ENCODE peak calls at places on chromosomes 13 and 19, in eight cellular contexts. F is PC-9, O is heart right ventricle, Y is pancreas, R is mucosa of descending colon, J is left ventricle myocardium inferior, G is body of pancreas, K is right cardiac atrium. D is an unnamed sample.

GRCh38 chr13:77310161-77310560 is 16.7 kb downstream of the MYCBP2 start:
- DNase-seq in F (no peak), O (no peak), Y (no peak), R (no peak), J (no peak), G (no peak), K (no peak), D (no peak)

GRCh38 chr13:52158629-52159158 is 703 bp downstream of the NEK3 start:
- DNase-seq in F (no peak), O (peak; percentile 32), Y (no peak), R (peak; percentile 70), J (peak; percentile 51), G (no peak), K (peak; percentile 40), D (no peak)

GRCh38 chr13:94481966-94482365 is 2.5 kb upstream of the DCT start:
- DNase-seq in F (no peak), O (no peak), Y (no peak), R (no peak), J (peak; percentile 22), G (no peak), K (peak; percentile 53), D (no peak)

GRCh38 chr13:30002577-30002976 is 152.2 kb upstream of the UBL3 start:
- DNase-seq in F (peak; percentile 17), O (no peak), Y (no peak), R (no peak), J (no peak), G (no peak), K (no peak), D (no peak)

GRCh38 chr19:36030264-36031148 is 2.2 kb downstream of the CLIP3 start:
- DNase-seq in F (no peak), O (no peak), Y (no peak), R (no peak), J (no peak), G (no peak), K (no peak), D (no peak)

GRCh38 chr19:13600091-13600490 is 93.8 kb upstream of the CACNA1A start:
- DNase-seq in F (no peak), O (no peak), Y (no peak), R (no peak), J (no peak), G (no peak), K (no peak), D (no peak)

GRCh38 chr13:67574320-67575233 is 344.4 kb upstream of the PCDH9 start:
- DNase-seq in F (peak; percentile 58), O (no peak), Y (no peak), R (no peak), J (no peak), G (no peak), K (no peak), D (no peak)

GRCh38 chr19:4086336-4086953 is 19.7 kb upstream of the ZBTB7A start:
- DNase-seq in F (no peak), O (no peak), Y (no peak), R (peak; percentile 86), J (no peak), G (no peak), K (no peak), D (no peak)

GRCh38 chr13:67408823-67409222 is 178.7 kb upstream of the PCDH9 start:
- DNase-seq in F (no peak), O (no peak), Y (no peak), R (no peak), J (no peak), G (no peak), K (no peak), D (no peak)

GRCh38 chr13:26051231-26052135 is at the start of gene SHISA2:
- DNase-seq in F (no peak), O (peak; percentile 36), Y (no peak), R (peak; percentile 23), J (peak; percentile 27), G (peak; percentile 15), K (peak; percentile 55), D (no peak)

GRCh38 chr19:17404621-17405249 is 695 bp downstream of the BST2 start:
- DNase-seq in F (no peak), O (no peak), Y (no peak), R (no peak), J (no peak), G (no peak), K (no peak), D (no peak)

GRCh38 chr13:24097064-24097463 is 63.5 kb upstream of the SPATA13 start:
- DNase-seq in F (no peak), O (no peak), Y (no peak), R (no peak), J (no peak), G (no peak), K (no peak), D (no peak)

GRCh38 chr19:34577056-34577455 is 95.5 kb downstream of the WTIP start:
- DNase-seq in F (no peak), O (no peak), Y (no peak), R (no peak), J (no peak), G (no peak), K (no peak), D (no peak)

GRCh38 chr19:48858984-48859710 is 9.3 kb downstream of the PLEKHA4 start:
- DNase-seq in F (no peak), O (peak; percentile 60), Y (peak; percentile 68), R (peak; percentile 55), J (peak; percentile 40), G (peak; percentile 76), K (peak; percentile 53), D (peak; percentile 68)

GRCh38 chr13:111901301-111901905 is 165.5 kb upstream of the SOX1 start:
- DNase-seq in F (no peak), O (no peak), Y (no peak), R (no peak), J (no peak), G (no peak), K (no peak), D (no peak)

GRCh38 chr19:45217957-45218334 is 27.3 kb downstream of the EXOC3L2 start:
- DNase-seq in F (no peak), O (no peak), Y (no peak), R (no peak), J (no peak), G (no peak), K (no peak), D (no peak)

GRCh38 chr19:33767898-33768413 is 28.7 kb upstream of the KCTD15 start:
- DNase-seq in F (no peak), O (no peak), Y (no peak), R (peak; percentile 23), J (no peak), G (peak; percentile 19), K (no peak), D (no peak)

GRCh38 chr13:29429496-29429895 is 166.0 kb downstream of the SLC7A1 start:
- DNase-seq in F (no peak), O (no peak), Y (no peak), R (no peak), J (no peak), G (no peak), K (no peak), D (no peak)

GRCh38 chr19:38183227-38183914 is 40.7 kb downstream of the DPF1 start:
- DNase-seq in F (no peak), O (peak; percentile 65), Y (no peak), R (no peak), J (peak; percentile 54), G (no peak), K (peak; percentile 48), D (no peak)

GRCh38 chr19:38182536-38183210 is 41.3 kb downstream of the DPF1 start:
- DNase-seq in F (no peak), O (no peak), Y (no peak), R (no peak), J (no peak), G (no peak), K (no peak), D (no peak)

GRCh38 chr19:38180071-38180470 is 44.0 kb downstream of the DPF1 start:
- DNase-seq in F (no peak), O (no peak), Y (no peak), R (no peak), J (no peak), G (no peak), K (no peak), D (no peak)

GRCh38 chr19:38190061-38190460 is 34.0 kb downstream of the DPF1 start:
- DNase-seq in F (no peak), O (no peak), Y (no peak), R (no peak), J (no peak), G (no peak), K (no peak), D (no peak)

DNA sequence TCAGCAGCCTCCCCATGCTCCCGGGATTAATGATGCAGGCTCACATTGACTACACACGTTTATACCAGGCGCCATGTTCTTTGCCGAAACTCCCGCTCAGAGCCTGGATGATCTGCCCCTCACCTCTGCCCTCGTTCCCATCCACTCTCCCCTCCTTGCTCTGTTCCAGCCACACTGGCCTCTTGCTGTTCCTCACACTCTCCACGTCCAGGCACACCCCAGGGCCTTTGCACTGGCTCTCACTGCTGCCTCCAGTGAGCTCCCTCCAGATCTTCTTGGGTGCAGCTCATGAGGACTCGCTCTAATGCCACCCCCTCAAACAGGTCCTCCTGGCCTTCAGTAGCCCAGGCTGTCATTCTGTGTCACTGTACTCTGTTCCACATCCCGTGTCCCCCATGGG is 39.2 kb downstream of the DPF1 start:
- DNase-seq in F (no peak), O (no peak), Y (no peak), R (no peak), J (no peak), G (no peak), K (no peak), D (no peak)
- H3K9me3 ChIP-seq in F (no peaks in the 10 kb centered on the region), O (peaks cover 7% of the 10 kb centered on the region), Y (no peaks in the 10 kb centered on the region), R (peaks cover 8% of the 10 kb centered on the region), J (peaks cover 12% of the 10 kb centered on the region), G (no peaks in the 10 kb centered on the region), K (no peaks in the 10 kb centered on the region), D (peaks cover 2% of the 10 kb centered on the region)

DNA sequence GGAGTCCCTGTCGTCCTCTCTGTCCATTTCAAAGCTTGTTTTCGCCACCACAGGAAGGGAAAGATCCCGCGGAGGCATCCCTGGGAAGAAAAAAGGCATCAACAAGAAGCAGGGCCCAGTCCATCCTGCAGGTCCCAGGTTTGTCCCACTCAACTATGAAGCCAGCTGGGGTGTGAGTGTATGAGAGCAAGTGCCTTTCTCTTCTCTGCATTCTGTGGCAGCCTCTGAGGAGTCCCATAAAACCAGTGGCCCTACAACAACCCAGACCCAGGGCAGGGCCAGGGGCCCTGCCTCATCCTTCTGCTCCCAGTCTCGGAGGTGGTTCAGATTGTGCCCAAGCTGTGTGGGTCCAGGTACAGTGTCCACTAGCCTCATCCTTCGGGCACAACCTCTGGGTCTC is 18.9 kb downstream of the PEG3 start:
- DNase-seq in F (no peak), O (no peak), Y (no peak), R (no peak), J (no peak), G (no peak), K (no peak), D (no peak)
- H3K9me3 ChIP-seq in F (no peaks in the 10 kb centered on the region), O (no peaks in the 10 kb centered on the region), Y (no peaks in the 10 kb centered on the region), R (peaks cover 77% of the 10 kb centered on the region), J (no peaks in the 10 kb centered on the region), G (no peaks in the 10 kb centered on the region), K (no peaks in the 10 kb centered on the region), D (no peaks in the 10 kb centered on the region)

GRCh38 chr13:58151452-58151851 is 519.9 kb downstream of the PCDH17 start:
- DNase-seq in F (no peak), O (no peak), Y (no peak), R (no peak), J (no peak), G (no peak), K (no peak), D (no peak)
- H3K9me3 ChIP-seq in F (no peaks in the 10 kb centered on the region), O (no peaks in the 10 kb centered on the region), Y (no peaks in the 10 kb centered on the region), R (peaks cover 15% of the 10 kb centered on the region), J (no peaks in the 10 kb centered on the region), G (no peaks in the 10 kb centered on the region), K (no peaks in the 10 kb centered on the region), D (no peaks in the 10 kb centered on the region)

GRCh38 chr19:51993422-51993821 is 6.8 kb upstream of the ZNF350 start:
- DNase-seq in F (no peak), O (no peak), Y (no peak), R (no peak), J (no peak), G (no peak), K (no peak), D (no peak)
- H3K9me3 ChIP-seq in F (peaks cover 94% of the 10 kb centered on the region), O (peaks cover 64% of the 10 kb centered on the region), Y (peaks cover 10% of the 10 kb centered on the region), R (peaks cover 100% of the 10 kb centered on the region), J (peaks cover 100% of the 10 kb centered on the region), G (no peaks in the 10 kb centered on the region), K (peaks cover 15% of the 10 kb centered on the region), D (peaks cover 56% of the 10 kb centered on the region)

D was measured in T-helper 17 cell.